ENCODE peak calls at places on chromosomes 13 and 19, in nine cellular contexts. N is AG08395; V is non-pigmented ciliary epithelial cell; J is stimulated activated CD8-positive, alpha-beta memory T cell treated with anti-CD3 and anti-CD28 coated beads, Interleukin-7, amount 100 ng/mL, for 48 hours; E is activated CD4-positive, alpha-beta memory T cell treated with anti-CD3 and anti-CD28 coated beads for 36 hours; H is NCI-H1105; Z is HTR-8/SVneo; W is tibial artery; K is astrocyte of the spinal cord. M is an unnamed sample.

GRCh38 chr19:58572818-58573657 is at the start of gene MZF1:
- DNase-seq in E (peak; percentile 100), Z (peak; percentile 98), K (peak; percentile 100), N (peak; percentile 99), H (no peak), V (peak; percentile 100), J (peak; percentile 98), W (peak; percentile 100), M (peak; percentile 100)

GRCh38 chr13:98827449-98827848 is 75.0 kb upstream of the SLC15A1 start:
- DNase-seq in H (no peak), K (no peak), N (no peak), E (no peak), V (no peak), Z (no peak), W (no peak), J (no peak), M (no peak)

GRCh38 chr13:33262069-33262487 is 23.5 kb downstream of the STARD13 start:
- DNase-seq in Z (no peak), J (no peak), E (no peak), K (no peak), H (peak; percentile 27), V (no peak), N (no peak), W (no peak), M (no peak)

GRCh38 chr13:94712812-94713555 is 639 bp upstream of the SOX21 start:
- DNase-seq in E (no peak), V (no peak), K (peak; percentile 77), H (no peak), Z (peak; percentile 19), W (no peak), J (no peak), N (peak; percentile 44), M (peak; percentile 2)

GRCh38 chr13:29284726-29285125 is 310.8 kb downstream of the SLC7A1 start:
- DNase-seq in J (no peak), V (no peak), K (no peak), N (no peak), Z (no peak), W (no peak), E (no peak), H (no peak), M (no peak)

GRCh38 chr13:73877399-73877798 is 256.8 kb downstream of the KLF12 start:
- DNase-seq in J (no peak), N (no peak), E (no peak), V (no peak), W (no peak), H (no peak), K (no peak), Z (no peak), M (no peak)

GRCh38 chr13:110307697-110308376 is 753 bp downstream of the COL4A2 start:
- DNase-seq in Z (no peak), J (no peak), H (peak; percentile 35), E (no peak), K (no peak), N (no peak), W (no peak), V (no peak), M (no peak)

GRCh38 chr19:5719274-5719960 is 529 bp downstream of the LONP1 start:
- DNase-seq in N (no peak), E (peak; percentile 59), H (no peak), K (no peak), W (no peak), Z (no peak), J (no peak), V (no peak), M (no peak)

GRCh38 chr13:55999709-56000108 is 1141.0 kb upstream of the PRR20A start:
- DNase-seq in N (no peak), J (no peak), V (no peak), E (no peak), H (no peak), K (no peak), Z (no peak), W (no peak), M (no peak)

GRCh38 chr19:40461669-40462221 is 3.8 kb downstream of the BLVRB start:
- DNase-seq in H (no peak), N (no peak), K (no peak), J (no peak), Z (no peak), E (no peak), W (peak; percentile 50), V (no peak), M (no peak)

GRCh38 chr13:74867460-74867859 is 614.5 kb downstream of the TBC1D4 start:
- DNase-seq in V (peak; percentile 46), W (no peak), E (no peak), H (no peak), N (peak; percentile 3), K (no peak), J (no peak), Z (no peak), M (no peak)